ENCODE peak calls at places on chromosomes 1 and 21, in six cellular contexts. F, C, X, S, K and W are unnamed samples.
A peak's percentile ranks its signal among the peaks of the same experiment; 100 is the strongest.

GRCh38 chr1:180881806-180882509 is 30.7 kb upstream of the KIAA1614 start:
- DNase-seq in K (no peak), X (peak; percentile 30), S (no peak), F (no peak), C (peak; percentile 50), W (peak; percentile 34)

GRCh38 chr1:119103764-119104163 is 36.7 kb downstream of the WARS2 start:
- DNase-seq in S (no peak), C (no peak), K (no peak), F (no peak), X (no peak), W (no peak)

GRCh38 chr1:198030682-198031081 is 113.5 kb downstream of the LHX9 start:
- DNase-seq in K (no peak), F (no peak), S (no peak), X (no peak), C (no peak), W (no peak)

GRCh38 chr1:150474869-150475268 is 12.3 kb upstream of the TARS2 start:
- DNase-seq in K (no peak), F (no peak), X (no peak), C (no peak), S (no peak), W (no peak)

GRCh38 chr1:61247881-61248752 is 165.8 kb downstream of the NFIA start:
- DNase-seq in C (no peak), X (no peak), S (no peak), F (no peak), K (no peak), W (no peak)

GRCh38 chr21:46051821-46052675 is 45.9 kb upstream of the COL6A2 start:
- DNase-seq in K (no peak), S (no peak), C (no peak), F (peak; percentile 52), X (no peak), W (no peak)

GRCh38 chr1:162349635-162350330 is 26.9 kb downstream of the SPATA46 start:
- DNase-seq in X (no peak), C (peak; percentile 91), S (no peak), F (no peak), K (no peak), W (no peak)

GRCh38 chr21:43696214-43696613 is 22.7 kb upstream of the PDXK start:
- DNase-seq in K (no peak), S (peak; percentile 39), C (no peak), X (no peak), F (no peak), W (no peak)

GRCh38 chr1:94949681-94950661 is 23.1 kb upstream of the CNN3 start:
- DNase-seq in K (no peak), F (no peak), X (peak; percentile 43), S (peak; percentile 19), C (no peak), W (no peak)

GRCh38 chr1:89451011-89451410 is 73.6 kb upstream of the LRRC8B start:
- DNase-seq in K (no peak), F (no peak), S (no peak), X (no peak), C (no peak), W (no peak)

GRCh38 chr1:230807029-230807428 is 59.8 kb downstream of the CAPN9 start:
- DNase-seq in S (no peak), F (peak; percentile 80), X (no peak), K (no peak), C (no peak), W (no peak)

GRCh38 chr1:229718177-229718576 is 92.1 kb downstream of the URB2 start:
- DNase-seq in K (no peak), X (no peak), F (no peak), S (no peak), C (no peak), W (no peak)

GRCh38 chr1:178048426-178048825 is 45.5 kb upstream of the RASAL2 start:
- DNase-seq in C (no peak), S (no peak), X (no peak), K (no peak), F (no peak), W (no peak)

GRCh38 chr1:26336477-26337205 is 17.3 kb downstream of the CRYBG2 start:
- DNase-seq in S (peak; percentile 96), F (peak; percentile 86), X (peak; percentile 44), C (peak; percentile 92), K (peak; percentile 85), W (peak; percentile 95)

GRCh38 chr1:18009729-18010075 is 97.9 kb upstream of the IGSF21 start:
- DNase-seq in K (no peak), S (no peak), F (no peak), X (no peak), C (no peak), W (no peak)

GRCh38 chr21:44593598-44594405 is 1.5 kb upstream of the KRTAP10-6 start:
- DNase-seq in K (no peak), X (no peak), F (no peak), S (no peak), C (no peak), W (no peak)

GRCh38 chr1:205809942-205810345 is 3.1 kb downstream of the SLC41A1 start:
- DNase-seq in C (no peak), F (peak; percentile 66), X (no peak), K (no peak), S (no peak), W (no peak)

GRCh38 chr1:64006276-64007051 is 197.0 kb upstream of the UBE2U start:
- DNase-seq in X (peak; percentile 60), F (no peak), C (peak; percentile 43), K (no peak), S (no peak), W (no peak)

GRCh38 chr1:204417231-204417997 is 5.8 kb upstream of the PPP1R15B start:
- DNase-seq in S (peak; percentile 69), X (no peak), F (peak; percentile 69), C (peak; percentile 94), K (no peak), W (no peak)

GRCh38 chr1:229645296-229646050 is 19.4 kb downstream of the URB2 start:
- DNase-seq in K (no peak), C (no peak), X (no peak), S (no peak), F (no peak), W (no peak)

GRCh38 chr1:30005972-30006619 is 717.3 kb downstream of the MATN1 start:
- DNase-seq in X (no peak), S (no peak), C (peak; percentile 36), F (no peak), K (no peak), W (no peak)

GRCh38 chr1:56146449-56146848 is 432.9 kb downstream of the PLPP3 start:
- DNase-seq in X (no peak), S (no peak), F (no peak), C (no peak), K (no peak), W (no peak)

GRCh38 chr1:234656070-234656875 is 46.3 kb upstream of the IRF2BP2 start:
- DNase-seq in C (no peak), K (no peak), X (no peak), S (no peak), F (no peak), W (no peak)

GRCh38 chr1:31617917-31618746 is 643 bp downstream of the HCRTR1 start:
- DNase-seq in C (peak; percentile 46), K (peak; percentile 14), X (peak; percentile 42), F (peak; percentile 72), S (peak; percentile 38), W (peak; percentile 74)

GRCh38 chr1:23553896-23554480 is 5.3 kb downstream of the ID3 start:
- DNase-seq in F (peak; percentile 69), K (no peak), X (peak; percentile 17), C (no peak), S (no peak), W (no peak)

GRCh38 chr1:7688659-7689058 is 82.4 kb upstream of the VAMP3 start:
- DNase-seq in C (no peak), X (no peak), F (no peak), S (no peak), K (no peak), W (no peak)

GRCh38 chr1:229803601-229804217 is 177.7 kb downstream of the URB2 start:
- DNase-seq in K (no peak), C (peak; percentile 13), F (no peak), X (no peak), S (no peak), W (no peak)

GRCh38 chr1:42070996-42071395 is 82.2 kb upstream of the GUCA2B start:
- DNase-seq in S (no peak), K (no peak), X (no peak), C (no peak), F (no peak), W (no peak)

GRCh38 chr1:42368096-42368795 is 12.3 kb upstream of the RIMKLA start:
- DNase-seq in C (peak; percentile 69), F (no peak), K (no peak), X (no peak), S (no peak), W (no peak)

GRCh38 chr1:54220004-54220811 is 20.2 kb downstream of the MRPL37 start:
- DNase-seq in C (no peak), F (peak; percentile 86), K (no peak), S (no peak), X (no peak), W (no peak)

GRCh38 chr1:16960560-16961296 is 19.7 kb downstream of the MFAP2 start:
- DNase-seq in K (peak; percentile 74), X (peak; percentile 84), F (peak; percentile 96), C (peak; percentile 81), S (peak; percentile 94), W (peak; percentile 65)

GRCh38 chr21:46567348-46567747 is 37.5 kb downstream of the S100B start:
- DNase-seq in C (no peak), S (no peak), F (peak; percentile 33), X (no peak), K (no peak), W (no peak)

GRCh38 chr1:95384570-95384969 is 150.6 kb downstream of the RWDD3 start:
- DNase-seq in K (no peak), X (no peak), F (peak; percentile 61), C (peak; percentile 46), S (no peak), W (no peak)

GRCh38 chr1:221097479-221098281 is 218.4 kb downstream of the HLX start:
- DNase-seq in K (no peak), X (no peak), C (no peak), F (no peak), S (no peak), W (no peak)

GRCh38 chr1:21520899-21521716 is 11.9 kb downstream of the ALPL start:
- DNase-seq in K (no peak), X (no peak), C (no peak), F (no peak), S (no peak), W (no peak)

GRCh38 chr1:200934676-200935245 is 40.1 kb downstream of the INAVA start:
- DNase-seq in F (no peak), K (no peak), C (no peak), S (no peak), X (no peak), W (no peak)